ENCODE peak calls at places on chromosomes 12 and 14, in ten cellular contexts. U is iPS-NIHi11; S is NCI-H1092 treated with DMSO at 0.1 percent for 48 hours; I is GM12864; B is stimulated activated CD4-positive, alpha-beta T cell treated with anti-CD3 and anti-CD28 coated beads, TNF-alpha, amount 100 ng/mL, for 48 hours; T is activated naive CD4-positive, alpha-beta T cell treated with anti-CD3 and anti-CD28 coated beads for 36 hours; E is HT-29; A is stromal cell of bone marrow; V is GM04504; G is CD14-positive monocyte. O is an unnamed sample.

GRCh38 chr12:129202109-129202814 is 349.0 kb downstream of the GLT1D1 start:
- DNase-seq in U (no peak), S (no peak), I (no peak), B (no peak), T (no peak), E (no peak), A (no peak), V (no peak), G (no peak), O (no peak)

GRCh38 chr12:106195638-106196037 is 52.2 kb downstream of the CKAP4 start:
- DNase-seq in U (no peak), S (no peak), I (no peak), B (no peak), T (no peak), E (no peak), A (peak; percentile 86), V (peak; percentile 89), G (no peak), O (no peak)

GRCh38 chr12:92384571-92384970 is 238.9 kb upstream of the BTG1 start:
- DNase-seq in U (no peak), S (no peak), I (no peak), B (no peak), T (no peak), E (no peak), A (no peak), V (no peak), G (no peak), O (no peak)

GRCh38 chr14:68669644-68670343 is 123.1 kb downstream of the ZFP36L1 start:
- DNase-seq in U (no peak), S (no peak), I (no peak), B (no peak), T (no peak), E (no peak), A (no peak), V (no peak), G (no peak), O (no peak)

GRCh38 chr14:89445252-89445973 is 28.4 kb upstream of the FOXN3 start:
- DNase-seq in U (no peak), S (no peak), I (no peak), B (peak; percentile 36), T (peak; percentile 65), E (no peak), A (no peak), V (no peak), G (peak; percentile 73), O (no peak)

GRCh38 chr14:101400815-101401214 is 160.5 kb upstream of the DIO3 start:
- DNase-seq in U (peak; percentile 33), S (no peak), I (no peak), B (no peak), T (no peak), E (no peak), A (peak; percentile 25), V (no peak), G (no peak), O (no peak)

GRCh38 chr14:100065942-100066574 is 836 bp downstream of the EVL start:
- DNase-seq in U (no peak), S (no peak), I (peak; percentile 87), B (peak; percentile 78), T (peak; percentile 93), E (no peak), A (no peak), V (no peak), G (no peak), O (no peak)

GRCh38 chr12:3154006-3154405 is 76.8 kb downstream of the TSPAN9 start:
- DNase-seq in U (no peak), S (no peak), I (no peak), B (no peak), T (no peak), E (no peak), A (no peak), V (no peak), G (no peak), O (no peak)

GRCh38 chr12:54606556-54606955 is 18.1 kb upstream of the PPP1R1A start:
- DNase-seq in U (no peak), S (no peak), I (no peak), B (no peak), T (no peak), E (no peak), A (no peak), V (no peak), G (no peak), O (no peak)

GRCh38 chr12:47894652-47895051 is 10.1 kb downstream of the VDR start:
- DNase-seq in U (no peak), S (no peak), I (no peak), B (no peak), T (no peak), E (no peak), A (no peak), V (no peak), G (no peak), O (no peak)

GRCh38 chr12:83389237-83389996 is 702.7 kb downstream of the TMTC2 start:
- DNase-seq in U (peak; percentile 38), S (no peak), I (no peak), B (no peak), T (peak; percentile 5), E (peak; percentile 40), A (no peak), V (no peak), G (no peak), O (no peak)

GRCh38 chr14:51419685-51420084 is 179.6 kb downstream of the TMX1 start:
- DNase-seq in U (no peak), S (no peak), I (no peak), B (peak; percentile 3), T (peak; percentile 40), E (no peak), A (no peak), V (no peak), G (no peak), O (no peak)

GRCh38 chr12:120993496-120993895 is 15.2 kb downstream of the HNF1A start:
- DNase-seq in U (no peak), S (no peak), I (no peak), B (no peak), T (no peak), E (no peak), A (no peak), V (no peak), G (no peak), O (no peak)

GRCh38 chr12:76698316-76698715 is 65.6 kb upstream of the ZDHHC17 start:
- DNase-seq in U (no peak), S (no peak), I (no peak), B (no peak), T (no peak), E (no peak), A (no peak), V (no peak), G (no peak), O (no peak)

GRCh38 chr12:6768385-6769002 is 2.3 kb downstream of the PTMS start:
- DNase-seq in U (no peak), S (no peak), I (no peak), B (no peak), T (no peak), E (no peak), A (no peak), V (no peak), G (no peak), O (no peak)

GRCh38 chr12:49413796-49414195 is 46.5 kb downstream of the SPATS2 start:
- DNase-seq in U (no peak), S (no peak), I (no peak), B (no peak), T (no peak), E (no peak), A (no peak), V (no peak), G (no peak), O (no peak)

GRCh38 chr14:75277000-75277795 is 1.4 kb upstream of the FOS start:
- DNase-seq in U (peak; percentile 85), S (peak; percentile 73), I (no peak), B (no peak), T (peak; percentile 48), E (peak; percentile 88), A (peak; percentile 84), V (peak; percentile 90), G (peak; percentile 90), O (no peak)

GRCh38 chr14:63896278-63896720 is 43.5 kb downstream of the SYNE2 start:
- DNase-seq in U (peak; percentile 21), S (peak; percentile 61), I (no peak), B (no peak), T (no peak), E (peak; percentile 86), A (peak; percentile 57), V (no peak), G (no peak), O (no peak)

GRCh38 chr12:103913100-103913499 is 17.1 kb upstream of the HSP90B1 start:
- DNase-seq in U (no peak), S (no peak), I (no peak), B (no peak), T (no peak), E (no peak), A (no peak), V (no peak), G (no peak), O (no peak)

GRCh38 chr12:6764011-6764828 is 1.9 kb upstream of the PTMS start:
- DNase-seq in U (peak; percentile 90), S (peak; percentile 100), I (peak; percentile 93), B (peak; percentile 52), T (peak; percentile 48), E (peak; percentile 83), A (peak; percentile 98), V (peak; percentile 99), G (peak; percentile 73), O (peak; percentile 39)

GRCh38 chr14:53955671-53956426 is 776 bp downstream of the BMP4 start:
- DNase-seq in U (no peak), S (no peak), I (no peak), B (no peak), T (no peak), E (peak; percentile 57), A (no peak), V (no peak), G (no peak), O (no peak)

GRCh38 chr14:64421166-64421565 is 33.0 kb downstream of the MTHFD1 start:
- DNase-seq in U (no peak), S (no peak), I (no peak), B (no peak), T (no peak), E (no peak), A (peak; percentile 52), V (no peak), G (no peak), O (no peak)

GRCh38 chr12:55679691-55680090 is 28.0 kb downstream of the ITGA7 start:
- DNase-seq in U (no peak), S (no peak), I (no peak), B (no peak), T (no peak), E (no peak), A (no peak), V (no peak), G (no peak), O (no peak)

GRCh38 chr12:117872521-117873169 is 96.1 kb downstream of the KSR2 start:
- DNase-seq in U (no peak), S (no peak), I (no peak), B (no peak), T (no peak), E (no peak), A (peak; percentile 45), V (no peak), G (no peak), O (no peak)

GRCh38 chr14:99190696-99191662 is 81.0 kb downstream of the BCL11B start:
- DNase-seq in U (no peak), S (no peak), I (no peak), B (no peak), T (peak; percentile 59), E (no peak), A (no peak), V (no peak), G (no peak), O (no peak)

GRCh38 chr14:52073251-52073650 is 4.4 kb upstream of the NID2 start:
- DNase-seq in U (no peak), S (no peak), I (no peak), B (no peak), T (no peak), E (no peak), A (no peak), V (no peak), G (no peak), O (no peak)